ENCODE peak calls at places on chromosomes 4 and X, in four cellular contexts. C is cardiac fibroblast; E is CD4-positive, alpha-beta memory T cell; I is GM23338. J is an unnamed sample.

GRCh38 chr4:71009796-71010588 is 16.5 kb downstream of the DCK start:
- DNase-seq in C (peak), E (peak), I (peak), J (peak)

GRCh38 chrX:29044802-29045201 is 457.6 kb downstream of the IL1RAPL1 start:
- DNase-seq in C (peak), E (no peak), I (no peak), J (no peak)

GRCh38 chr4:155173371-155173770 is 35.1 kb upstream of the NPY2R start:
- DNase-seq in C (peak), E (no peak), I (no peak), J (peak)

GRCh38 chr4:33837043-33837442 is 2407.3 kb downstream of the ARAP2 start:
- DNase-seq in C (peak), E (no peak), I (no peak), J (peak)

GRCh38 chrX:109732319-109732779 is 708 bp downstream of the ACSL4 start:
- DNase-seq in C (peak), E (peak), I (peak), J (no peak)

GRCh38 chrX:137479394-137479793 is 86.5 kb upstream of the ZIC3 start:
- DNase-seq in C (no peak), E (no peak), I (no peak), J (no peak)

GRCh38 chr4:88017516-88018302 is 10.3 kb downstream of the PKD2 start:
- DNase-seq in C (peak), E (no peak), I (no peak), J (peak)

GRCh38 chr4:123304151-123305021 is 92.2 kb upstream of the SPRY1 start:
- DNase-seq in C (no peak), E (no peak), I (peak), J (no peak)

GRCh38 chrX:96703816-96704215 is 19.2 kb downstream of the DIAPH2 start:
- DNase-seq in C (no peak), E (no peak), I (peak), J (no peak)

GRCh38 chrX:114924423-114924822 is 93.0 kb downstream of the IL13RA2 start:
- DNase-seq in C (peak), E (no peak), I (no peak), J (no peak)

GRCh38 chrX:52015794-52016193 is 53.2 kb downstream of the MAGED4B start:
- DNase-seq in C (no peak), E (no peak), I (peak), J (no peak)

GRCh38 chrX:77628294-77629025 is 157.6 kb downstream of the ATRX start:
- DNase-seq in C (peak), E (no peak), I (no peak), J (no peak)

GRCh38 chr4:140135529-140136021 is 18.4 kb downstream of the MAML3 start:
- DNase-seq in C (peak), E (no peak), I (no peak), J (no peak)

GRCh38 chrX:98357146-98357545 is 1473.4 kb downstream of the RPA4 start:
- DNase-seq in C (no peak), E (no peak), I (no peak), J (no peak)

GRCh38 chrX:15988661-15989603 is 134.3 kb upstream of the AP1S2 start:
- DNase-seq in C (peak), E (no peak), I (peak), J (peak)

GRCh38 chr4:55553442-55553841 is 6.7 kb upstream of the CLOCK start:
- DNase-seq in C (peak), E (peak), I (peak), J (no peak)

GRCh38 chr4:155900402-155900801 is 3.1 kb upstream of the TDO2 start:
- DNase-seq in C (peak), E (no peak), I (peak), J (peak)

GRCh38 chr4:139603576-139604387 is 47.8 kb upstream of the SETD7 start:
- DNase-seq in C (peak), E (peak), I (peak), J (peak)

GRCh38 chr4:85430697-85431096 is 44.3 kb upstream of the ARHGAP24 start:
- DNase-seq in C (no peak), E (no peak), I (peak), J (no peak)

GRCh38 chr4:123699823-123700822 is 303.5 kb downstream of the SPRY1 start:
- DNase-seq in C (peak), E (no peak), I (no peak), J (peak)

GRCh38 chr4:16187455-16187854 is 38.8 kb downstream of the TAPT1 start:
- DNase-seq in C (no peak), E (no peak), I (no peak), J (no peak)

GRCh38 chr4:48347282-48347921 is 6.1 kb downstream of the SLAIN2 start:
- DNase-seq in C (no peak), E (no peak), I (no peak), J (no peak)

DNA sequence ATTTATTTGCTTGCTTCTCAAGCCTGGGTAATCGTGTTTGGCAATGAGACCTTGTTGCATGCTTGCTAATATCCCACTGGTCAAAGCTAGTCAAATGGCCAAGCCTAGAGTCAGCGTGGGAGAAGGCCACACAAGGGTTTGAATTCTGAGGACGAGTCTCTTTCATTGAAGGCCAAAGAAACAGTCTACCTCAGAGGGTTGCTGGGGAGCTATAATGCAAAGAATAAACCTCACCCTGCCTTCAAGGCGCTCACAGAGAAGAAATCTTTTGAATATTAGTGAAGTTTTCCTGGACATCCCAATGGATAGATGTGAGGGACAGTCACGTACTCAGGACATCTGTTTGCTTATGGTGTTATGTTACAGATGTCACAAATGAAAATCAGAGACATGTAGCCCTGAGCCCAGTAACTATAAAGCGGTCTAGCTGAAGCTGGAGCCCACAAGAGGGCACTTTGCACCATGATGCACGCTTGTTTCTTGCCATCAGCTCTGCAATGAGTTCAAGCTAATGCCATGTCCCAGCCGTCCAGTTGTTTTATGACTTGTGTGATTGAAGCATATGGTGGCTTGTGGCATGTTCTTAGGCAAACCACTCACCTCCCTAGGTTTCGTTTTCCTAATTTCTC is 1.1 kb upstream of the TLR3 start:
- DNase-seq in C (peak), E (peak), I (peak), J (peak)
- H3K4me3 ChIP-seq in C (no peak), E (peak), I (no peak), J (no peak)

GRCh38 chr4:187474238-187474637 is 521.3 kb upstream of the ZFP42 start:
- DNase-seq in C (no peak), E (no peak), I (no peak), J (no peak)

GRCh38 chr4:187475901-187476300 is 519.7 kb upstream of the ZFP42 start:
- DNase-seq in C (no peak), E (no peak), I (no peak), J (no peak)

GRCh38 chr4:187477224-187477623 is 518.3 kb upstream of the ZFP42 start:
- DNase-seq in C (no peak), E (no peak), I (no peak), J (no peak)

GRCh38 chr4:187480146-187481145 is 515.1 kb upstream of the ZFP42 start:
- DNase-seq in C (no peak), E (no peak), I (no peak), J (no peak)

DNA sequence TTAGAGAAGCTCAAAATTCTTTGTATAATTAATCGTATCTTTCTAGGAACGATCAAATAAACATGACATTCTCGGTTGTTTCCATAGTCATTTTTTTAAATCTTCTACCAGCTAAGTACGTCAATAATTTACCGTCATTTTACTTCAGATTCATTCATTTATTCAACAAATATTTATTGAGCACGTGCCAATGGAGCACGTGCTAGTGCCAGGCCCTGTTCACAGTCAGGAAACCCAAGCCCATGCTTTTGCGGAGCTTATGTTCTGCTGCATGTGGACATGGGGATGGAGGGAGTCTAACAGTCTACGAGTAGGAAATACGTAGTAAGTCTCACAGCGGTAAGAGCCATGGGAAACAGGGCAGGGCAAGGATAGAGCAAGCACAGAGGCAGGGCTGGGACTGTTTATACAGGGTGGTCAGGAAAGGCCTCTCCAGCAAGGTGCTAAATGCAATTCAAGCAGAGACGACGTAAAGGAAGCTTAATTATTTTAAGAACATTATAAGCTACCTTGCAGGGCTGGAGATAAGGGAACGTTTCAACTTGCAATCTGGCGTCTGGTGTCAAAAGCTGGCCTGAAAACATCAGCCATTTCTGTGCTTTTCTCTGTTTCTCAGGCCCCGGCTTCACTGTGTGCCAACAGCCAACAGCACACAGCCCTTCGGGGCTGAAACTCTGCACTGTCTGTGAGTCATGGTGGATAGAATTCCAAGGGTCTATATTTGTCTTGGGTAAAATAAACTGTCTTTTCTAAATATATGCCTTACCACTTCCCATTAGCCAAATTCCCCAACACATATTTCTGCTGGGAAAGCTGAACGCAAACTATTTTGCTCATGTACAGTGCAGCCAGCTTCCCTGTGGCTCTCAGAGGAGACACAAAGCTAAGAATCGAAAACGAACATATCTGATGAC is 517.0 kb upstream of the ZFP42 start:
- DNase-seq in C (peak), E (no peak), I (no peak), J (peak)
- H3K4me3 ChIP-seq in C (no peak), E (no peak), I (no peak), J (no peak)

GRCh38 chr4:7055990-7056325 is 11.9 kb downstream of the GRPEL1 start:
- DNase-seq in C (no peak), E (no peak), I (no peak), J (no peak)
- H3K4me3 ChIP-seq in C (no peak), E (no peak), I (no peak), J (no peak)

GRCh38 chrX:48677456-48678030 is 6.1 kb upstream of the WAS start:
- DNase-seq in C (no peak), E (no peak), I (no peak), J (no peak)
- H3K4me3 ChIP-seq in C (no peak), E (no peak), I (peak), J (peak)

GRCh38 chr4:119026662-119027444 is 108.8 kb upstream of the MYOZ2 start:
- DNase-seq in C (no peak), E (no peak), I (peak), J (no peak)

GRCh38 chr4:119027815-119028214 is 107.8 kb upstream of the MYOZ2 start:
- DNase-seq in C (no peak), E (no peak), I (no peak), J (no peak)

GRCh38 chr4:119024102-119024501 is 111.5 kb upstream of the MYOZ2 start:
- DNase-seq in C (no peak), E (no peak), I (no peak), J (no peak)

GRCh38 chr4:119025440-119025839 is 110.2 kb upstream of the MYOZ2 start:
- DNase-seq in C (peak), E (no peak), I (no peak), J (peak)

DNA sequence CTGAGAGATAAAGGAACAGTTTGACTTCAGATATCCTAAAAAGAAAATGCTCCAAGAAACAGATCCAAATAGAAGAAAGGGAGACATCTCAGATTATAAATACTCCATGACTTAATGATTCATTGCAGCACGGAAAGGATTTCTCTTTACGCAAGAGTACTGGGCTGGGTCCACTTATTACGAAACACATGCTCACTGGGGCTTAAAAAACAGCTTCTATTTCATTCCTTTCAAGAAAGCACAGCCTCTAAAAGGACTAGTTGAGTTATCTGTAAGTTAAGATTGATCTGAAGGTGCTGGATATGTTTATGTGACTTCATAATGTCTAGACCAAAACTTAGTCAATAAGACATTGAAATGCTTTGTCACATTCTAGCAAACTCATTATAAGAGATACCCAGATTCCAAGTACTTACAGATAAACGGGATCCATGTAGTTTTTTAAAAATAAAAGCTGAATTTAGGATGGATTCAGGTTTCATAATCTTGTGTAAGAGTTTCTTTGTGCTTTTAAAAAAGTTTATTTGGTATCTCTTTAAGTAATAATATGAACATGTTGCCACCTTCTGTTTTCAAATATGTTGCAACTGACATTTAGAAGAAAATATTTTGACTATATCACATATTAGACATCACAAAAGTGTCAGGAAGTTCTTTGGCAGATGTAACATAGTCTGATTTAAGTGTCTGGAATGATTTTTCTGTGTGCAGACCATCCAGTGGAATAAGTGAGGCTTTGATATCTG is 109.5 kb upstream of the MYOZ2 start:
- DNase-seq in C (peak), E (no peak), I (no peak), J (peak)
- H3K4me3 ChIP-seq in C (no peak), E (no peak), I (no peak), J (no peak)

DNA sequence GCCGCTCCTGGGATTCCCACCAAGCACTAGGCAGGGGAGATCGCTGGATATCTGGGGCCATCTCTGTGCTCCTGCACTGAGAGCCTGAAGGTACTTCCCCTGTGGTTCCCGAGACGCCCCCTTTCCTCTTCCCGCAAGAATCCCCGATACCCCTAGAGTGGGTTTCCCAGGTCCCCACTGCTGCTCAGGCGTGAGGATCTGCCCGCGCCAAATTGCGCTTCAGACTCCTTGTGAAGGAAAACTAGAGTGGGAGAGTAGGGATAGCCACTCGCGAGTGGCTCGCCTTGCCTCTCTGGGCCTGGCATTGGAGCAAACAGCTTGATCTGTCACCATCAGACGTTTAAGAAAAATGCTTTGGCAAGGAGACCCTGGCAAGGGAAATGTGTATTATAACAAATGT is 1.5 kb downstream of the IL1RAPL2 start:
- DNase-seq in C (no peak), E (no peak), I (no peak), J (no peak)
- H3K4me3 ChIP-seq in C (no peak), E (no peak), I (peak), J (peak)

GRCh38 chr4:2411786-2412510 is 6.5 kb downstream of the ZFYVE28 start:
- DNase-seq in C (no peak), E (peak), I (no peak), J (no peak)

GRCh38 chr4:2413821-2414610 is 4.4 kb downstream of the ZFYVE28 start:
- DNase-seq in C (peak), E (peak), I (peak), J (no peak)

GRCh38 chr4:2415213-2415612 is 3.2 kb downstream of the ZFYVE28 start:
- DNase-seq in C (no peak), E (no peak), I (no peak), J (no peak)

GRCh38 chr4:2412885-2413716 is 5.3 kb downstream of the ZFYVE28 start:
- DNase-seq in C (peak), E (peak), I (peak), J (peak)

GRCh38 chr4:2412534-2412884 is 5.9 kb downstream of the ZFYVE28 start:
- DNase-seq in C (no peak), E (peak), I (no peak), J (no peak)
- H3K4me3 ChIP-seq in C (peak), E (peak), I (peak), J (no peak)

GRCh38 chr4:89836031-89836777 is 757 bp downstream of the SNCA start:
- DNase-seq in C (no peak), E (no peak), I (peak), J (no peak)
- H3K4me3 ChIP-seq in C (peak), E (no peak), I (peak), J (peak)

GRCh38 chrX:118016422-118016821 is 100.2 kb downstream of the KLHL13 start:
- DNase-seq in C (no peak), E (no peak), I (no peak), J (no peak)
- H3K4me3 ChIP-seq in C (no peak), E (no peak), I (no peak), J (no peak)

J was measured in astrocyte of the cerebellum.